ENCODE peak calls at places on chromosomes 6 and 20, in eight cellular contexts. R, S, H, G, P, J, U and C are unnamed samples.

GRCh38 chr6:2157441-2158127 is 87.8 kb downstream of the GMDS start:
- DNase-seq in P (no peak), U (no peak), G (no peak), H (no peak), R (no peak), S (no peak), J (no peak), C (no peak)

GRCh38 chr6:28351087-28351486 is 1.3 kb downstream of the ZKSCAN3 start:
- DNase-seq in S (no peak), P (no peak), H (no peak), J (no peak), U (no peak), R (no peak), G (no peak), C (no peak)

GRCh38 chr6:134175532-134176282 is 123.3 kb upstream of the SLC2A12 start:
- DNase-seq in P (no peak), G (no peak), J (peak), S (peak), R (no peak), H (peak), U (peak), C (no peak)

GRCh38 chr6:133587841-133588240 is 301.1 kb upstream of the TCF21 start:
- DNase-seq in R (no peak), G (no peak), S (no peak), H (no peak), P (no peak), U (no peak), J (no peak), C (no peak)

GRCh38 chr20:61263938-61264337 is 11.9 kb downstream of the CDH4 start:
- DNase-seq in G (no peak), H (no peak), S (no peak), J (no peak), U (no peak), R (no peak), P (no peak), C (no peak)

GRCh38 chr20:62726276-62726675 is 17.6 kb downstream of the NTSR1 start:
- DNase-seq in R (no peak), U (no peak), S (peak), G (no peak), J (no peak), H (no peak), P (no peak), C (no peak)

GRCh38 chr6:146593978-146594377 is 4.8 kb upstream of the ADGB start:
- DNase-seq in P (no peak), R (no peak), J (no peak), H (no peak), U (no peak), S (no peak), G (no peak), C (no peak)

GRCh38 chr6:25874118-25874517 is at the start of gene SLC17A3:
- DNase-seq in H (no peak), G (no peak), R (no peak), S (no peak), P (no peak), U (no peak), J (no peak), C (no peak)

GRCh38 chr6:88124925-88125557 is 41.1 kb downstream of the CNR1 start:
- DNase-seq in S (no peak), P (no peak), J (no peak), G (no peak), U (no peak), H (no peak), R (no peak), C (no peak)

GRCh38 chr6:5871296-5871695 is 135.4 kb downstream of the NRN1 start:
- DNase-seq in U (no peak), H (no peak), S (no peak), P (no peak), R (no peak), J (no peak), G (no peak), C (no peak)

GRCh38 chr6:397056-397455 is 5.5 kb downstream of the IRF4 start:
- DNase-seq in P (no peak), R (no peak), G (no peak), J (no peak), H (no peak), U (no peak), S (no peak), C (no peak)

GRCh38 chr20:11777861-11778570 is 139.7 kb upstream of the BTBD3 start:
- DNase-seq in P (no peak), G (no peak), R (peak), J (no peak), H (no peak), S (no peak), U (no peak), C (no peak)

GRCh38 chr20:15099130-15099529 is 761.7 kb upstream of the FLRT3 start:
- DNase-seq in R (no peak), S (no peak), G (no peak), H (no peak), U (no peak), P (no peak), J (no peak), C (no peak)

GRCh38 chr20:46088409-46089075 is 1.2 kb downstream of the NCOA5 start:
- DNase-seq in S (no peak), H (no peak), P (no peak), U (no peak), R (no peak), G (no peak), J (no peak), C (peak)

GRCh38 chr6:132964868-132965382 is 150.6 kb downstream of the RPS12 start:
- DNase-seq in S (no peak), P (no peak), H (no peak), U (no peak), R (no peak), J (no peak), G (no peak), C (no peak)

GRCh38 chr6:157487110-157487773 is 106.3 kb downstream of the ZDHHC14 start:
- DNase-seq in G (no peak), P (no peak), R (no peak), U (no peak), H (no peak), J (no peak), S (no peak), C (no peak)

GRCh38 chr6:134416501-134417154 is 98.7 kb upstream of the SGK1 start:
- DNase-seq in J (no peak), S (no peak), H (no peak), P (no peak), G (no peak), U (no peak), R (no peak), C (no peak)

GRCh38 chr20:38774167-38774566 is 25.9 kb downstream of the ACTR5 start:
- DNase-seq in R (no peak), P (no peak), U (no peak), G (no peak), S (no peak), H (no peak), J (no peak), C (no peak)

GRCh38 chr6:51429042-51429712 is 610.5 kb downstream of the TFAP2B start:
- DNase-seq in U (no peak), S (no peak), R (no peak), P (no peak), J (no peak), H (no peak), G (peak), C (no peak)

GRCh38 chr20:12199703-12200102 is 282.0 kb downstream of the BTBD3 start:
- DNase-seq in S (no peak), J (no peak), U (no peak), R (no peak), P (no peak), G (no peak), H (no peak), C (no peak)